ENCODE peak calls at places on chromosomes 13 and 19, in eight cellular contexts. H, T, E, R, M, L, X and Z are unnamed samples.

GRCh38 chr19:3365447-3366103 is 808 bp upstream of the NFIC start:
- DNase-seq in H (no peak), T (peak; percentile 75), E (no peak), R (peak; percentile 74), M (no peak), L (no peak), X (no peak), Z (no peak)

GRCh38 chr13:112932971-112933370 is 36.0 kb upstream of the MCF2L start:
- DNase-seq in H (no peak), T (no peak), E (no peak), R (no peak), M (no peak), L (no peak), X (no peak), Z (no peak)

GRCh38 chr19:16527971-16528521 is 14.2 kb downstream of the CHERP start:
- DNase-seq in H (no peak), T (no peak), E (peak; percentile 20), R (no peak), M (no peak), L (peak; percentile 85), X (no peak), Z (peak; percentile 35)

GRCh38 chr19:23116802-23117571 is at the start of gene ZNF730:
- DNase-seq in H (peak; percentile 89), T (peak; percentile 33), E (peak; percentile 88), R (peak; percentile 91), M (peak; percentile 69), L (peak; percentile 99), X (no peak), Z (peak; percentile 25)

GRCh38 chr13:96967248-96967745 is 27.0 kb downstream of the OXGR1 start:
- DNase-seq in H (no peak), T (no peak), E (no peak), R (no peak), M (no peak), L (peak; percentile 52), X (no peak), Z (no peak)

GRCh38 chr13:48333976-48334375 is 30.4 kb downstream of the RB1 start:
- DNase-seq in H (no peak), T (no peak), E (no peak), R (no peak), M (no peak), L (no peak), X (no peak), Z (no peak)

GRCh38 chr19:10872551-10873107 is 1.3 kb downstream of the CARM1 start:
- DNase-seq in H (no peak), T (no peak), E (no peak), R (no peak), M (no peak), L (peak; percentile 46), X (no peak), Z (no peak)

GRCh38 chr19:21604351-21604926 is 99.0 kb downstream of the ZNF429 start:
- DNase-seq in H (no peak), T (no peak), E (peak; percentile 26), R (peak; percentile 14), M (no peak), L (peak; percentile 47), X (no peak), Z (no peak)

GRCh38 chr19:11295665-11296245 is at the start of gene TSPAN16:
- DNase-seq in H (no peak), T (no peak), E (no peak), R (no peak), M (no peak), L (peak; percentile 62), X (no peak), Z (no peak)

GRCh38 chr13:73075546-73075945 is 16.7 kb downstream of the KLF5 start:
- DNase-seq in H (no peak), T (no peak), E (no peak), R (no peak), M (no peak), L (peak; percentile 92), X (no peak), Z (no peak)

GRCh38 chr13:106493569-106493968 is 41.9 kb downstream of the EFNB2 start:
- DNase-seq in H (no peak), T (no peak), E (no peak), R (no peak), M (no peak), L (no peak), X (no peak), Z (no peak)

GRCh38 chr19:4208385-4209094 is 20.8 kb upstream of the EBI3 start:
- DNase-seq in H (peak; percentile 45), T (no peak), E (no peak), R (no peak), M (no peak), L (peak; percentile 78), X (no peak), Z (no peak)

GRCh38 chr13:73984949-73985691 is 149.1 kb downstream of the KLF12 start:
- DNase-seq in H (no peak), T (peak; percentile 17), E (peak; percentile 57), R (peak; percentile 29), M (no peak), L (peak; percentile 56), X (no peak), Z (peak; percentile 85)

GRCh38 chr19:18450934-18451836 is 13.3 kb upstream of the ISYNA1 start:
- DNase-seq in H (peak; percentile 75), T (peak; percentile 87), E (peak; percentile 85), R (peak; percentile 86), M (no peak), L (peak; percentile 97), X (no peak), Z (peak; percentile 92)

GRCh38 chr19:35046461-35046860 is 4.9 kb downstream of the HPN start:
- DNase-seq in H (no peak), T (no peak), E (no peak), R (no peak), M (no peak), L (no peak), X (no peak), Z (no peak)

GRCh38 chr13:102591988-102592781 is 4.6 kb upstream of the TPP2 start:
- DNase-seq in H (peak; percentile 65), T (peak; percentile 72), E (peak; percentile 77), R (peak; percentile 68), M (peak; percentile 55), L (peak; percentile 95), X (peak; percentile 38), Z (peak; percentile 81)

DNA sequence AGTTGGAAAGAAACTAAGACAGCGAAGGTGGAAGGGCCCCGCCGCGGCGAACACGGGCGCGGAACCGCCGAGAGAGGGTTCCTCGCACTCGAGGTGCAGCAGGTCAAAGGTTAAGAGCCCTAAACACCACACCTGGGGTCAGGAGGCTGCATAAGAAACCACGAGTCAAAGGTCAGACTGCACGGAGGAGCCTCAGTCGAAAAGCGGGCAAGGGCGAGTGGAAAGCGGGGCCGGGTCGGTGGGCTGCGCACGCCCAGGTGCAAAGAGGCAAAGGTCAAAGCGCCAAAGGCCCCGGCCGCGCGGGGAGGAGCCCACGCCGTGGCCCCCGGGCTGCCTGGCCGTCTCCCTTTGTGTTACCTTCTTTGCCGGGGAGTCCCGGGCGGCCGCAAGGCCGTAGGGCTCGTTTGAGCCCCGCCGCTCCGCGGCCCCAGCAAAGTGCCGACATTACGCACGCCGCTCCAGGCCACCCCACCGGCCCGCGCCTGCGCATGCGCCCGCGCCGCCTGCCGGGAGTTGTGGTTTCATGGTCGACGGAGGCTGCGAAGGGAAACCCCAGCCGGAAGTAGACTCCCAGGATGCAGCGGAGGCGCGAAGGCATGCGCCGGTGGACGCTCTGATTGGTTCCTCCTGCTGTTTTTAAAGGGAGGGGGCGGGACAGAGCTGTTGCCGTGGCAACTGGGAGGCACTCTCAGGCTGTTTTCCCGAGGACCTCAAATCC is at the start of gene POLRMT:
- DNase-seq in H (peak; percentile 97), T (peak; percentile 98), E (peak; percentile 99), R (peak; percentile 98), M (peak; percentile 96), L (peak; percentile 99), X (peak; percentile 95), Z (peak; percentile 92)
- TF ChIP-seq CTCF in H (no peak), T (peak; percentile 44), E (no peak), R (peak; percentile 15), M (no peak), L (no peak), X (no peak), Z (no peak)

GRCh38 chr19:7851623-7852500 is 21.8 kb downstream of the EVI5L start:
- DNase-seq in H (no peak), T (no peak), E (no peak), R (no peak), M (no peak), L (no peak), X (no peak), Z (no peak)
- H3K27ac ChIP-seq in H (no peak overlapping the region), T (no peak overlapping the region), E (no peak overlapping the region), R (no peak overlapping the region), M (no peak overlapping the region), L (peak overlapping the region; percentile 17), X (no peak overlapping the region), Z (no peak overlapping the region)

GRCh38 chr19:2254052-2254872 is 2.0 kb downstream of the JSRP1 start:
- DNase-seq in H (no peak), T (no peak), E (peak; percentile 76), R (no peak), M (no peak), L (peak; percentile 94), X (no peak), Z (no peak)
- TF ChIP-seq CTCF in H (peak; percentile 77), T (peak; percentile 32), E (peak; percentile 66), R (no peak), M (peak; percentile 76), L (peak; percentile 82), X (no peak), Z (no peak)

GRCh38 chr13:110322828-110323171 is 15.7 kb downstream of the COL4A2 start:
- DNase-seq in H (no peak), T (no peak), E (no peak), R (no peak), M (no peak), L (no peak), X (no peak), Z (no peak)

GRCh38 chr13:110326263-110326904 is 19.3 kb downstream of the COL4A2 start:
- DNase-seq in H (no peak), T (no peak), E (no peak), R (no peak), M (no peak), L (peak; percentile 66), X (no peak), Z (no peak)

GRCh38 chr13:110323172-110323851 is 16.2 kb downstream of the COL4A2 start:
- DNase-seq in H (peak; percentile 89), T (no peak), E (no peak), R (no peak), M (peak; percentile 81), L (peak; percentile 71), X (no peak), Z (no peak)

GRCh38 chr13:110322126-110322827 is 15.2 kb downstream of the COL4A2 start:
- DNase-seq in H (no peak), T (no peak), E (no peak), R (no peak), M (no peak), L (no peak), X (no peak), Z (no peak)

DNA sequence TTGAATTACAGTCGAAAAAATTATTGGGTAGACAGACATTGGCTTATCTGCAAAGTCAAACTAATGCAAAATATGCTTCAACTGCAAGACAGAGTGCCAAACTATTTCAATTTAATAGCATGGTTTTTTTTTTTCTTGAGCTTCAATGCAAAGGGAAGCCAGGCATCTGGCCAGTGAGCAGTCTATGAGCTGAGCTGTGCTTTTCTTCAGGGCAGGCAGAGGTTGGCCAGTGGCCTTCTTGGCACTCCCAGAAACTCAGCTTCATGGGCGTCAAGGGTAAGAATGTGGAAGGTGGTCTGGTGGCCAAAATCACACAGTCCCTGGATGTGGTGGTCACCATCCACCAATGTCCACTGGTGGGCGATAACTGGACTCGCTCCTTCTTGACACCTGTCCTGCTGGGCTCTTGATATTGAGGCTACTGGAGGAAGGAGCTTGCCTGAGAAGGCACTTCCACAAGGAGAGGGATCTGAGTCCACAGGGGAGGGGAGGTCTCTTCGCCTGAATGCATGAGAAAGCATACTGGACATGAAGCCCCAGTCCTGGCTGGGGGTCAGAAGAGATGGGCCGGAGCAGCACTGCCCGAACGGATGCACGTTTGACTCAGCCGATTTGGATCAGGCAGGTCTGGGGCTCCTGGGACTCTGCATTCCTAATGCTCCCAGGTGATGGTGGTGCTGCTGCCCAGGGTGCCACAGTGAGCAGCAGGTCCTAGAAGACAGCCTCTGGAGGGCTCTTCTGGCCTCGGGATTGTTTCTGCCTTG is 17.1 kb downstream of the COL4A2 start:
- DNase-seq in H (no peak), T (no peak), E (no peak), R (no peak), M (no peak), L (no peak), X (no peak), Z (no peak)
- H3K27ac ChIP-seq in H (peak overlapping the region; percentile 96), T (peak overlapping the region; percentile 74), E (peak overlapping the region; percentile 11), R (peak overlapping the region; percentile 71), M (no peak overlapping the region), L (no peak overlapping the region), X (peak overlapping the region; percentile 96), Z (no peak overlapping the region)